ENCODE peak calls at places on chromosomes 2 and 18, in six cellular contexts. W is lung microvascular endothelial cell; F is activated naive CD4-positive, alpha-beta T cell treated with anti-CD3 and anti-CD28 coated beads, Interleukin-2, amount 50 U/mL, for 16 hours; T is sciatic nerve; V is astrocyte of the spinal cord; C is LHCN-M2. L is an unnamed sample.

GRCh38 chr2:156430978-156431358 is 5.2 kb upstream of the GPD2 start:
- DNase-seq in T (no peak), V (peak; percentile 71), C (peak; percentile 72), F (no peak), W (peak; percentile 63), L (peak; percentile 47)

GRCh38 chr2:120496759-120497158 is 150.8 kb downstream of the INHBB start:
- DNase-seq in T (no peak), V (no peak), C (no peak), F (no peak), W (no peak), L (no peak)

GRCh38 chr2:189633392-189633811 is 27.9 kb upstream of the ASNSD1 start:
- DNase-seq in C (no peak), T (no peak), F (no peak), V (no peak), W (peak; percentile 17), L (no peak)

GRCh38 chr2:100957971-100958653 is 44.0 kb upstream of the RPL31 start:
- DNase-seq in V (peak; percentile 82), F (no peak), C (peak; percentile 82), T (no peak), W (no peak), L (peak; percentile 70)

GRCh38 chr2:74554821-74555531 is 456 bp downstream of the DOK1 start:
- DNase-seq in W (peak; percentile 39), C (peak; percentile 28), T (peak; percentile 78), F (peak; percentile 53), V (no peak), L (peak; percentile 64)

GRCh38 chr18:79353238-79353637 is 42.5 kb upstream of the NFATC1 start:
- DNase-seq in W (peak; percentile 15), V (no peak), F (no peak), T (no peak), C (no peak), L (peak; percentile 24)

GRCh38 chr2:86786001-86786536 is 4.6 kb downstream of the CD8A start:
- DNase-seq in W (no peak), C (no peak), T (no peak), V (no peak), F (no peak), L (no peak)

GRCh38 chr18:56196495-56197225 is 441.7 kb downstream of the TXNL1 start:
- DNase-seq in F (no peak), W (no peak), V (no peak), C (peak; percentile 25), T (no peak), L (peak; percentile 22)

GRCh38 chr2:110105608-110106467 is 9.8 kb downstream of the MALL start:
- DNase-seq in V (peak; percentile 79), T (no peak), F (no peak), C (peak; percentile 73), W (peak; percentile 86), L (peak; percentile 46)

GRCh38 chr2:16129716-16130540 is 189.6 kb downstream of the MYCN start:
- DNase-seq in T (no peak), C (no peak), F (no peak), W (no peak), V (no peak), L (no peak)

GRCh38 chr2:223221120-223221859 is 169.3 kb downstream of the KCNE4 start:
- DNase-seq in T (no peak), F (no peak), C (no peak), W (no peak), V (no peak), L (no peak)

GRCh38 chr2:179571721-179572120 is 289.7 kb downstream of the ZNF385B start:
- DNase-seq in V (no peak), F (no peak), T (no peak), C (no peak), W (no peak), L (no peak)

GRCh38 chr2:230326453-230327417 is at the start of gene SP140L:
- DNase-seq in V (peak; percentile 85), T (peak; percentile 83), W (peak; percentile 90), F (peak; percentile 82), C (peak; percentile 83), L (peak; percentile 87)

GRCh38 chr2:10285578-10286198 is 17.0 kb upstream of the HPCAL1 start:
- DNase-seq in C (peak; percentile 89), W (peak; percentile 59), V (peak; percentile 47), F (no peak), T (peak; percentile 84), L (peak; percentile 75)

GRCh38 chr18:5103286-5103685 is 93.8 kb downstream of the AKAIN1 start:
- DNase-seq in C (no peak), F (no peak), W (no peak), V (no peak), T (no peak), L (no peak)

GRCh38 chr2:216636570-216637450 is 3.6 kb downstream of the IGFBP2 start:
- DNase-seq in V (peak; percentile 62), T (no peak), F (no peak), W (peak; percentile 40), C (no peak), L (no peak)

GRCh38 chr2:157789933-157790511 is 86.1 kb downstream of the ACVR1 start:
- DNase-seq in W (peak; percentile 13), F (no peak), V (no peak), T (no peak), C (peak; percentile 68), L (no peak)

GRCh38 chr2:48529676-48530032 is 300 bp upstream of the STON1 start:
- DNase-seq in T (no peak), W (no peak), F (peak; percentile 18), V (no peak), C (no peak), L (no peak)

GRCh38 chr2:231780909-231781797 is at the start of gene PDE6D:
- DNase-seq in W (peak; percentile 99), V (peak; percentile 99), T (peak; percentile 99), C (peak; percentile 98), F (peak; percentile 97), L (peak; percentile 100)

GRCh38 chr18:23563377-23564043 is 22.8 kb downstream of the NPC1 start:
- DNase-seq in F (no peak), V (peak; percentile 32), W (peak; percentile 49), T (no peak), C (peak; percentile 81), L (no peak)

GRCh38 chr2:96685592-96686459 is 43.3 kb downstream of the FER1L5 start:
- DNase-seq in T (no peak), V (peak; percentile 25), C (no peak), W (no peak), F (no peak), L (peak; percentile 36)

GRCh38 chr2:218031771-218032257 is 29.0 kb upstream of the TNS1 start:
- DNase-seq in V (no peak), W (no peak), T (no peak), C (no peak), F (no peak), L (no peak)

GRCh38 chr2:237310515-237311114 is 103.3 kb downstream of the COL6A3 start:
- DNase-seq in C (no peak), T (no peak), W (no peak), F (no peak), V (peak; percentile 47), L (no peak)

GRCh38 chr18:12460874-12461273 is 53.1 kb downstream of the PRELID3A start:
- DNase-seq in W (peak; percentile 91), C (no peak), T (no peak), F (no peak), V (peak; percentile 22), L (no peak)

GRCh38 chr2:197052371-197052770 is 125.9 kb upstream of the PGAP1 start:
- DNase-seq in W (no peak), C (no peak), V (no peak), F (no peak), T (no peak), L (no peak)

GRCh38 chr2:28649481-28650260 is 102.0 kb upstream of the PPP1CB start:
- DNase-seq in C (peak; percentile 60), T (no peak), W (peak; percentile 44), F (peak; percentile 27), V (no peak), L (no peak)

GRCh38 chr2:43175187-43175490 is 51.3 kb downstream of the ZFP36L2 start:
- DNase-seq in T (no peak), V (peak; percentile 61), W (peak; percentile 30), C (peak; percentile 45), F (no peak), L (no peak)

GRCh38 chr2:239267411-239267941 is 133.3 kb downstream of the HDAC4 start:
- DNase-seq in W (peak; percentile 79), F (peak; percentile 85), V (peak; percentile 88), C (peak; percentile 87), T (no peak), L (no peak)

GRCh38 chr18:63882333-63883141 is 5.0 kb upstream of the SERPINB2 start:
- DNase-seq in C (peak; percentile 95), W (peak; percentile 85), V (peak; percentile 86), T (no peak), F (no peak), L (peak; percentile 52)

GRCh38 chr2:41966431-41966893 is 81.4 kb upstream of the PKDCC start:
- DNase-seq in F (no peak), V (peak; percentile 97), C (peak; percentile 96), W (peak; percentile 68), T (peak; percentile 92), L (peak; percentile 71)

GRCh38 chr18:74905245-74905644 is 303.7 kb downstream of the PTGR3 start:
- DNase-seq in F (no peak), T (no peak), W (no peak), C (no peak), V (no peak), L (no peak)

GRCh38 chr2:101253713-101254085 is 1.0 kb downstream of the CNOT11 start:
- DNase-seq in T (no peak), C (no peak), F (no peak), V (peak; percentile 15), W (peak; percentile 16), L (no peak)

GRCh38 chr2:153871231-153872221 is at the start of gene GALNT13:
- DNase-seq in W (no peak), F (no peak), C (peak; percentile 36), V (peak; percentile 70), T (no peak), L (no peak)

GRCh38 chr2:41207578-41207977 is 755.7 kb upstream of the SLC8A1 start:
- DNase-seq in C (no peak), F (no peak), V (no peak), W (no peak), T (no peak), L (no peak)

GRCh38 chr2:239739206-239739605 is 285.9 kb downstream of the NDUFA10 start:
- DNase-seq in T (no peak), V (no peak), W (no peak), C (no peak), F (no peak), L (no peak)

GRCh38 chr2:53568463-53568862 is 199.1 kb upstream of the CHAC2 start:
- DNase-seq in C (peak; percentile 15), F (no peak), V (no peak), T (no peak), W (no peak), L (no peak)

GRCh38 chr2:207231962-207232361 is 66.2 kb upstream of the KLF7 start:
- DNase-seq in T (no peak), V (peak; percentile 68), C (no peak), W (no peak), F (no peak), L (peak; percentile 65)

L was measured in hepatic stellate cell.